ENCODE peak calls at places on chromosomes 4 and X, in five cellular contexts. C is stomach, U is left ventricle myocardium inferior, N is uterus, Z is DND-41. S is an unnamed sample.

GRCh38 chrX:29468911-29469494 is 746.4 kb upstream of the MAGEB2 start:
- DNase-seq in C (no peak), U (no peak), N (no peak), Z (no peak), S (no peak)

GRCh38 chrX:150544222-150544787 is 24.1 kb upstream of the MTM1 start:
- DNase-seq in C (no peak), U (no peak), N (no peak), Z (peak; percentile 10), S (no peak)

GRCh38 chr4:150224896-150225591 is 146.8 kb downstream of the DCLK2 start:
- DNase-seq in C (no peak), U (no peak), N (no peak), Z (no peak), S (no peak)

GRCh38 chrX:136162827-136163427 is 15.6 kb downstream of the FHL1 start:
- DNase-seq in C (peak; percentile 50), U (peak; percentile 54), N (peak; percentile 49), Z (peak; percentile 65), S (no peak)

GRCh38 chrX:103234869-103235268 is 20.0 kb downstream of the BEX4 start:
- DNase-seq in C (no peak), U (no peak), N (no peak), Z (no peak), S (no peak)

GRCh38 chr4:153755186-153755585 is 4.6 kb downstream of the RNF175 start:
- DNase-seq in C (no peak), U (no peak), N (no peak), Z (no peak), S (no peak)

GRCh38 chrX:43703211-43703791 is 47.2 kb downstream of the MAOA start:
- DNase-seq in C (no peak), U (no peak), N (no peak), Z (no peak), S (no peak)

GRCh38 chrX:121733514-121733913 is 686.1 kb downstream of the GLUD2 start:
- DNase-seq in C (no peak), U (no peak), N (no peak), Z (no peak), S (no peak)

GRCh38 chr4:140284449-140284848 is 89.0 kb upstream of the SCOC start:
- DNase-seq in C (no peak), U (no peak), N (no peak), Z (no peak), S (no peak)

GRCh38 chr4:142614621-142615323 is 231.3 kb downstream of the INPP4B start:
- DNase-seq in C (no peak), U (no peak), N (no peak), Z (no peak), S (no peak)

GRCh38 chrX:20527458-20528099 is 260.9 kb upstream of the RPS6KA3 start:
- DNase-seq in C (no peak), U (peak; percentile 24), N (no peak), Z (no peak), S (no peak)

GRCh38 chrX:19739683-19740082 is 147.7 kb downstream of the SH3KBP1 start:
- DNase-seq in C (peak; percentile 66), U (peak; percentile 45), N (peak; percentile 43), Z (peak; percentile 52), S (peak; percentile 67)

DNA sequence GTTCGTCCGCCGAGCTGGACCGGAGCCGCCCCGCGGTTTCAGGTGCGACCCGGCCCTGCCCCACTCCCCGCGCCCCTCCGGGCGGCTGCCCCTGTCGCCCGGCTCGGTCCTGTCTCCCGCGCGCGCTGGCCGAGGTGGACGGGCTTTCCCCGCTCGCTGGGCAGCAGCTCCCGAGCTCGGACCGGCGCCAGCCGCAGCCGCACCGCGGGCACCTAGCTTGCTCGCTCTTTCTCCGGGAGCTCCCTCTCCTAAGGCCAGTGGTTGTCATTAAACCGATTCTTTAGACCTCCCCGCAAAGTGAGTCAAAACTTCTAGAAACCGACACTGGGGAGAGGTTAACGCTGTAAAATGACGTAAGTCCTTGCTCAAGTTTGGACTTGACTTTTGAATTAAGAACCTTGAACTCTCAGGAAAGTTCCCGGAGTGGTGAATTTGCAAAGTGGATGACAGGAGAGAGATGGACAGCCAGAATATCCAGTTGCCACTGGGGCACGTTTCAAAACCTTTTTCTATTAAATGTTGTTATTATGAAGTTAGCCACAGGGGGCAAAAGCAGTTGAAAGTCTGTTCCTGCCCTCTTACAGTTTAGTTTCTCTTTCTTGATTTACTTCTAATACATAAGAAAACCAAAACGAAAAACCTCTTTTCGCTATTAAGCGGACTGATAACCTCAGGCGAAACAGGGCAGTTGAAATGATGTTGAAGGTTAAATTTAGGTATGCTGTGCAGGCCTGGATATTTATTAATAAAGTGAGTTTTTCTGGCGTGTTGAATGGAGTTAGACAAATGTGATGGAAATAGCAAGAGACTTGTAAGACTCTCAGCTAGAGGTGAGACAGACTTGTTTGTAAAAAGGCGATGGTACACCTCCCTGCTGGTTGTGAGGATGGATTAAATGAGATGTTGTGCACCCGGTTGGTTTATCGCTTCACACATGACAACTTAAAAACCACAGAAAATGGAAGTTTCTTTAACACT is 846 bp downstream of the PI4K2B start:
- DNase-seq in C (peak; percentile 59), U (peak; percentile 39), N (peak; percentile 52), Z (peak; percentile 54), S (peak; percentile 46)
- TF ChIP-seq CTCF in C (peak; percentile 41), U (peak; percentile 64), N (peak; percentile 58), Z (peak; percentile 61), S (no peak)

GRCh38 chr4:119543794-119544193 is 84.8 kb downstream of the PDE5A start:
- DNase-seq in C (no peak), U (no peak), N (no peak), Z (no peak), S (no peak)

GRCh38 chr4:119550857-119551532 is 77.6 kb downstream of the PDE5A start:
- DNase-seq in C (no peak), U (no peak), N (no peak), Z (no peak), S (no peak)

DNA sequence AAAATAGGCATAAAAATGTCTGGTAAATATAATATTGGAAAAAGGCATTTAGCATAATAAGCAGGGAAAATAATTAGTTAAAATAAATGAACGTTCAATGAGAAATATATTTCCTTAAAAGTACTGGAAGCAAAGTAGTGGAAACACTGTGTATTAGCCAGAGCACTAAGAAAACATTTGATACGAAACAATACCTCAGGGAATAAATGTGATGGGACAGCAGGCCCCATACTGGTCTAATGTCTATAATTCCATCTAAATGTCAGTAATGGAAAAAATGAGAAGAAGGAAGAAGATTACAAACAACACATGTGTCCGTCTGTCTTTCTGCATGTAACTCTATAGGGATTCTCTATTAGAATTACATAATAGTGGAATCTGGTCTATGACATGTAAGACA is 79.0 kb downstream of the PDE5A start:
- DNase-seq in C (no peak), U (no peak), N (no peak), Z (no peak), S (no peak)
- H3K27ac ChIP-seq in C (no peak overlapping the region), U (peak overlapping the region; percentile 51), N (no peak overlapping the region), Z (no peak overlapping the region), S (no peak overlapping the region)

GRCh38 chr4:184937745-184938144 is 80.5 kb upstream of the HELT start:
- DNase-seq in C (no peak), U (no peak), N (no peak), Z (no peak), S (no peak)
- TF ChIP-seq CTCF in C (no peak), U (no peak), N (no peak), Z (no peak), S (no peak)

DNA sequence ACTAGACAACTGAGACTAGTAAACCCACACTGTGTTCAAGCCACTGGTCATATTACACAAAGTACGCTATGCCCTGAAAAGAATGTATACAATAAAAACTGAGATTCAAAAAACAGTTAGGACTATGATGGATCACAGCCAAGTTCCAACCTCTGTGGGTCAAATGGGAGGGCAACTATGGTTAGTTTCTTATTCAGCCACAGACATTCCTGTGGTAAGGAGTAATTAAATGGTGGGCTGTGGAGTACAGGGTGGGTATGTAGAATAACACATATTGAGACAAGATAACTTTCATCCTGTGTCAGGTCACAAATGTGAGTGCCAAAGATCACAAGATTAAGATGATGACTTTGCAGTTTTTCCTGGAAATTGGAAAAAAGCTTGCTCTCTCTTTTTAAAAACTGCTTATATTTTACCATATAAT is 167.2 kb downstream of the NPNT start:
- DNase-seq in C (no peak), U (no peak), N (no peak), Z (no peak), S (no peak)
- H3K27ac ChIP-seq in C (no peak overlapping the region), U (no peak overlapping the region), N (no peak overlapping the region), Z (no peak overlapping the region), S (no peak overlapping the region)

GRCh38 chr4:112029642-112030235 is 115.5 kb upstream of the FAM241A start:
- DNase-seq in C (no peak), U (no peak), N (no peak), Z (no peak), S (no peak)

GRCh38 chr4:112036881-112037280 is 108.4 kb upstream of the FAM241A start:
- DNase-seq in C (no peak), U (no peak), N (no peak), Z (no peak), S (no peak)

DNA sequence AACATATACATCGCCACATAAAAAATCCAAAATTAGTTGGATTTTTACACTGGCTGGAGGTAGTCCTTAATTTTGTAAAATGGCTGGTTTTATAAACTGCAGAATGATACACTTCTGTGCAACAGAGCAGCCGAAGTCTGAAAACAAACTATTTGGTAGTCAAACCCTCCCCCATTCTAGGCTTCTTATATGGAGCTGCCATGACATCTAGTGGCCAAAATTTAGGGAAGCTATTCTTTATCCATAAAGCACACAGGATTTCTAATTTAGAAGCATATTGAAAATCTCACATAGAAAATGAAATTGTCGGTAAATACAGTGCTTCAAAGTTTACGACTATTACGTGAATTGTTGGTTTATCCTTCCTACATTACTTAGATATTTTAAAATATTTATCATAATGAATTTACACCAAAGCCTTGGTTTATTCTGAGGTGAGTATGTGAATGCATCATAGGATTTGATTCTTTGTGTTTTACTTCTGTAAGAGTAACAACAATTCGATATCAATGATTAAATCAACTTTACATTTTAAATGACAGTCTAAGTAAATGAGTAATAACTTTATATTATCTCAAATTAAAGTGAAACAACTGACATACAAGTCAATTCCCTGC is 113.4 kb upstream of the FAM241A start:
- DNase-seq in C (no peak), U (no peak), N (no peak), Z (no peak), S (no peak)
- TF ChIP-seq CTCF in C (peak; percentile 41), U (peak; percentile 61), N (peak; percentile 61), Z (peak; percentile 64), S (peak; percentile 7)

DNA sequence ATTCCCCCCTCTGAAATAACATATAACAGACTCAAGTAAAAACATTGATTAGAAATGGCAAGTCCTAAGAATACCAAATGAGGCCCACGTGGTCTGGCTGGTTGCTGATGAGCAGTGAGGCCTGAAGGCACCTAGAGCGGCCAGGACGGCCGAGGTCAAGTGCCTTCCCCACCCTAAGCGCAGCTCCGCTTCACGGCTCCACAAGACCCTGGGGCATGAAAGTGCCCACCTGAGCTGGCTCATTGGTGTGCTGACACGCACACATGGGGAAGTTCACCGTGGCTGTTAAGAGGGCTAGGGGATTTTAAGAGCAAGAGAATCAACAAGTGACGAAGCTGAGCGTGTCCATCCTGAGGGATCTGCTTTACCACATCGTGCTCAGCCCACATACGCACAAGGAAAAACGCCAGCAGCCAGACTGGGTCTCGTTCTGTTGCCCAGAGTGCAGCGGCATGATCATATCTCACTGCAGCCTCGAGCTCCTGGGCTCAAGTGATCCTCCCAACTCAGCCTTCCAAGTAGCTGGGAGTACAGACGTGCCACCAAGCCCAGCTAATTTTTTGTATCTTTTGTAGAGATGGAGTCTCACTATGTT is 22.4 kb downstream of the DCTD start:
- DNase-seq in C (no peak), U (no peak), N (no peak), Z (no peak), S (no peak)
- H3K27ac ChIP-seq in C (no peak overlapping the region), U (no peak overlapping the region), N (no peak overlapping the region), Z (no peak overlapping the region), S (no peak overlapping the region)